ENCODE peak calls at places on chromosomes 7 and 10, in seven cellular contexts. J is neuronal stem cell; Y is ovary; K is PC-9; E is left ventricle myocardium inferior; M is effector memory CD4-positive, alpha-beta T cell; A is fibroblast of lung. G is an unnamed sample. For H3K9me3 and H3K36me3, the result is how much of the 10 kb centered on the place peaks cover.

GRCh38 chr10:71214641-71215160 is 2.3 kb downstream of the UNC5B start:
- DNase-seq in M (no peak), E (no peak), K (no peak), A (no peak), J (no peak), Y (no peak), G (peak)

GRCh38 chr7:84100866-84101265 is 93.7 kb downstream of the SEMA3A start:
- DNase-seq in K (no peak), E (no peak), J (no peak), M (no peak), Y (no peak), A (peak), G (no peak)

GRCh38 chr10:117972168-117972822 is 74.4 kb downstream of the RAB11FIP2 start:
- DNase-seq in M (no peak), K (no peak), A (no peak), J (no peak), E (no peak), Y (no peak), G (no peak)

GRCh38 chr7:116258734-116259133 is 48.4 kb downstream of the TES start:
- DNase-seq in E (no peak), J (peak), A (peak), M (no peak), Y (peak), K (peak), G (no peak)

GRCh38 chr7:87152112-87152896 is at the start of gene DMTF1:
- DNase-seq in J (peak), M (peak), A (peak), E (peak), Y (peak), K (peak), G (peak)

GRCh38 chr10:2197663-2198062 is 460.3 kb upstream of the ADARB2 start:
- DNase-seq in Y (no peak), K (no peak), E (no peak), M (no peak), J (no peak), A (no peak), G (no peak)

GRCh38 chr7:24290004-24290641 is 6.1 kb downstream of the NPY start:
- DNase-seq in A (peak), M (no peak), E (no peak), K (peak), Y (no peak), J (no peak), G (no peak)

GRCh38 chr7:80790877-80791276 is 128.0 kb downstream of the SEMA3C start:
- DNase-seq in E (peak), Y (peak), J (no peak), A (no peak), K (no peak), M (no peak), G (no peak)

GRCh38 chr7:132771301-132771730 is 195.0 kb upstream of the PLXNA4 start:
- DNase-seq in M (no peak), E (no peak), A (no peak), K (no peak), J (no peak), Y (no peak), G (no peak)

GRCh38 chr7:70466725-70467364 is 665.1 kb upstream of the GALNT17 start:
- DNase-seq in J (no peak), E (no peak), K (no peak), M (no peak), A (no peak), Y (no peak), G (no peak)

GRCh38 chr10:132229834-132230556 is 43.2 kb downstream of the DPYSL4 start:
- DNase-seq in M (no peak), K (no peak), Y (peak), A (peak), E (no peak), J (no peak), G (no peak)

GRCh38 chr7:151099486-151100211 is 13.4 kb downstream of the AGAP3 start:
- DNase-seq in Y (no peak), J (no peak), A (no peak), E (no peak), M (no peak), K (no peak), G (no peak)

GRCh38 chr7:83820641-83821040 is 171.7 kb upstream of the SEMA3E start:
- DNase-seq in M (no peak), J (no peak), A (no peak), K (no peak), Y (no peak), E (no peak), G (no peak)

GRCh38 chr10:78451592-78451991 is 417.9 kb downstream of the RPS24 start:
- DNase-seq in A (no peak), K (no peak), J (no peak), E (no peak), Y (peak), M (no peak), G (no peak)

GRCh38 chr10:67602268-67602950 is 93.6 kb downstream of the CTNNA3 start:
- DNase-seq in E (no peak), K (no peak), A (peak), M (no peak), Y (no peak), J (no peak), G (no peak)

GRCh38 chr7:50667338-50667737 is 102.1 kb upstream of the DDC start:
- DNase-seq in K (no peak), E (peak), J (no peak), A (peak), M (no peak), Y (peak), G (no peak)

GRCh38 chr10:110733256-110733952 is 89.3 kb downstream of the RBM20 start:
- DNase-seq in J (no peak), A (peak), E (no peak), K (peak), Y (no peak), M (no peak), G (peak)

GRCh38 chr7:148503900-148504487 is 86.6 kb upstream of the C7orf33 start:
- DNase-seq in Y (no peak), J (no peak), M (no peak), E (no peak), K (no peak), A (peak), G (no peak)

GRCh38 chr7:120733143-120733542 is 124.8 kb downstream of the TSPAN12 start:
- DNase-seq in J (no peak), A (peak), Y (no peak), E (no peak), K (no peak), M (no peak), G (no peak)

GRCh38 chr10:42149027-42149700 is 489.2 kb downstream of the ZNF33B start:
- DNase-seq in A (no peak), K (no peak), E (no peak), M (no peak), J (no peak), Y (no peak), G (peak)

GRCh38 chr10:46992794-46993552 is 81.7 kb downstream of the PTPN20 start:
- DNase-seq in J (no peak), E (peak), K (no peak), Y (no peak), A (peak), M (no peak), G (peak)

GRCh38 chr7:12923971-12924370 is 236.5 kb downstream of the ARL4A start:
- DNase-seq in M (no peak), J (no peak), Y (no peak), K (peak), E (no peak), A (peak), G (no peak)

GRCh38 chr10:132201111-132201989 is 14.6 kb downstream of the DPYSL4 start:
- DNase-seq in Y (no peak), M (no peak), E (no peak), K (no peak), A (no peak), J (no peak), G (no peak)

GRCh38 chr10:126437661-126438406 is 49.6 kb upstream of the ADAM12 start:
- DNase-seq in J (no peak), M (no peak), K (no peak), A (no peak), E (no peak), Y (no peak), G (no peak)

GRCh38 chr10:22086730-22087364 is 83.3 kb upstream of the DNAJC1 start:
- DNase-seq in K (peak), Y (peak), A (peak), M (no peak), E (peak), J (no peak), G (peak)

GRCh38 chr10:70552585-70552984 is 50.0 kb downstream of the PRF1 start:
- DNase-seq in J (no peak), M (no peak), K (no peak), Y (no peak), E (no peak), A (peak), G (no peak)

GRCh38 chr7:140640727-140641531 is at the start of gene DENND2A:
- DNase-seq in J (peak), A (peak), K (no peak), M (no peak), E (peak), Y (peak), G (peak)

GRCh38 chr10:37700886-37701780 is 156.3 kb downstream of the ZNF248 start:
- DNase-seq in Y (no peak), J (no peak), M (no peak), A (no peak), K (no peak), E (no peak), G (no peak)

GRCh38 chr7:70787772-70788171 is 344.2 kb upstream of the GALNT17 start:
- DNase-seq in A (no peak), Y (no peak), J (no peak), M (no peak), E (no peak), K (no peak), G (no peak)

GRCh38 chr10:90592903-90593302 is 264.9 kb downstream of the HTR7 start:
- DNase-seq in J (peak), M (no peak), Y (no peak), E (peak), A (peak), K (peak), G (peak)

GRCh38 chr10:85557077-85557476 is 809.5 kb downstream of the GRID1 start:
- DNase-seq in J (no peak), Y (no peak), A (peak), E (no peak), K (no peak), M (no peak), G (no peak)

GRCh38 chr10:89207801-89208551 is 859 bp upstream of the CH25H start:
- DNase-seq in J (peak), E (peak), A (no peak), Y (peak), M (no peak), K (peak), G (peak)

GRCh38 chr7:55325371-55325792 is 39.8 kb upstream of the LANCL2 start:
- DNase-seq in K (no peak), J (no peak), A (peak), E (peak), Y (peak), M (no peak), G (no peak)

GRCh38 chr7:129417073-129417472 is 17.2 kb upstream of the STRIP2 start:
- DNase-seq in J (no peak), E (no peak), Y (no peak), M (no peak), K (no peak), A (no peak), G (no peak)

GRCh38 chr10:124465003-124465776 is 3.6 kb downstream of the LHPP start:
- DNase-seq in J (no peak), Y (no peak), A (no peak), M (no peak), K (no peak), E (no peak), G (no peak)

GRCh38 chr10:105605873-105606272 is 964.8 kb downstream of the SORCS3 start:
- DNase-seq in A (no peak), K (no peak), Y (no peak), E (no peak), M (no peak), J (no peak), G (no peak)

GRCh38 chr7:56639173-56639746 is 493.0 kb downstream of the ZNF479 start:
- DNase-seq in Y (no peak), E (no peak), J (no peak), K (no peak), A (no peak), M (no peak), G (no peak)
- H3K9me3 ChIP-seq in Y (under half), E (half or more), J (under half), K (half or more), A (under half), M (under half), G (under half)

DNA sequence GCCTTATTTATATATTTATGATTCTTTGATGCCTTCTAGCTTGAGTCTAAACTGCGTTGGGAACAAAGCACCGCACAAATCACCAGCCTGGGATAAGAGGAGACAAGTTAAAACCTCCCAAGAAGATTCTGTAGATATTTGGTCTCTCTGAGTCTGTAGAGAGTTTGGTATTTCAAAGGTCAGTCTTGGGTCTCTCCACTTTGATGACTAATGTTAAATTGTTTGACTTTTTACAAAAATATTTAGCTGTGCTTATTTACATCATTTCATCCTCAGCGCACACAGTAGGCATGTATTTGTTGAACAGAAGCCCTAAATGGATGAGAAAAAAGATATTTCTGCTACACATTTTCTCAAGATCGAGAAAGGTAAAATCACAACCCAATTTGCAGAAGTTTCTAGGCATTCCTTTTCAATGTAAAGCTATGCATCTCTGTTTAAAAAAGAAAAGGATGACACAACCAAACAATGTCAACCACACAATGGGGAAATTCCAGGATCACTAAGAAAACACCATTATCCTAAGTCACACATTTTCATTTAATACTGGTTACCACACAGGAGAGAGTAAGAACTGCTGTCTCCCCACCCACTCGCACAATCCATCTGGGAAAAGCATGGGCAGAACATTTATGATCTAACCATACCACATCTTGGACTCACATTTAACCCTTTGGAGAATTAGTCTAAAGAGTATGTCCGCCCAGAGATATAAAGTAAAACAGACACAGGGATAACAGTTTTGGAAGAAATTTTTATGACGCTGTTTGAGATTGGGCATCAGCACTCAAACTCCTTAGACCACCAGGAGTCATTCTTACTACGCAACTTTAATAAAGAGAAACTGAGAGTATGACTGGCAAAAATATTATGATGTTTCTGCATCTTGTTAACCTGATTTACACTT is 4.4 kb downstream of the CDK6 start:
- DNase-seq in A (peak), K (no peak), J (no peak), Y (no peak), M (no peak), E (no peak), G (no peak)
- H3K36me3 ChIP-seq in A (under half), K (under half), J (under half), Y (under half), M (under half), E (under half), G (under half)

DNA sequence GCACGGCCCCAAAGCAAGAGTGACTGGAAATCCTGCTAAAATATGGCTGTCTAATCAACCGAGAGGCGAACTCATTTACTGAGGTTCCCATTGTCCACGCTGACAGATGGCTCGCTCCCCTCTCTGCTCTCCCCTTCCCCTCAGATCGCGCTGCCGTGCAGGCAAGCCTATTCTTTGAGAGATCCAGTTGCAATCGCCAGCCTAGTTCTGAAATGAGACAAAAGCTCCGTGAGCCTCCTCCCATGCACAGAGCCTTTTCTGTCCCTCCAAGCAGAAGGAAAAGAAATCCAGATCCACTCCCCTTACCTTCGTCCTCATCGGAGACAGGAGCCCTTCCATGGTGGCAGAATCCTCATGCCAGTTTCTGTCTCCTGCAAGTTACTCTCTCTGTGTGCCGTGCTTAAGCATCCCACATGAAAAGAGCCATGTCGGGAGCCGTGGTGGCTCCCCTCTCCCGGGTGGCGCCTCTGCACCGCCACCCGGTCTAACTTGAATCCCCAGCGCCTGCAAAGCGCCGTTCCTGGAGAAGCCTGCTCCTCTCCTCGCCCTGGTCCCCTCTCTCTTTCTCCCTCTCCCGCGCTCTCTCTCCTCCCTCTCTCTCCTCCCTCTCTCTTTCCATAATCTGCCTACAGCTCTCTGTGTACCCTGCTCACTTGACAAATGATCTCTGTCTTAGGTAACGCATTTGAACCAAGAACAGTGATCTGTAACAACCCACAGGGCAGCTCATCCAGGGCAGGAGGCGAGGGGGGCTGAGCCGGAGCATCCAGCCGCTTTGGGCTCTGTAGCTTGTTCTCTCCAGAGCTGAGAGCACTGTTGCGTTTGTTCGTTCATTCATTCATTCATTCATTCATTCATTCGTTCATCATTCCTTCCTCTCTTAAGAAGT is 156.8 kb downstream of the FRMD4A start:
- DNase-seq in J (peak), M (no peak), Y (no peak), E (no peak), A (peak), K (no peak), G (no peak)
- H3K4me3 ChIP-seq in J (peak), M (peak), Y (peak), E (peak), A (peak), K (peak), G (peak)

GRCh38 chr7:111510062-111510461 is 52.2 kb downstream of the IMMP2L start:
- DNase-seq in E (no peak), M (no peak), Y (no peak), A (no peak), J (no peak), K (no peak), G (no peak)

GRCh38 chr7:111511845-111512244 is 50.4 kb downstream of the IMMP2L start:
- DNase-seq in J (no peak), A (peak), E (no peak), M (no peak), Y (no peak), K (no peak), G (no peak)

GRCh38 chr7:111508387-111508786 is 53.9 kb downstream of the IMMP2L start:
- DNase-seq in A (no peak), K (no peak), E (no peak), J (no peak), M (no peak), Y (no peak), G (no peak)

GRCh38 chr7:111509298-111509697 is 53.0 kb downstream of the IMMP2L start:
- DNase-seq in E (no peak), K (no peak), A (no peak), M (no peak), J (no peak), Y (no peak), G (no peak)

GRCh38 chr7:111510584-111511378 is 51.5 kb downstream of the IMMP2L start:
- DNase-seq in A (no peak), E (no peak), M (no peak), K (no peak), Y (no peak), J (no peak), G (no peak)
- H3K9me3 ChIP-seq in A (under half), E (under half), M (under half), K (under half), Y (under half), J (under half), G (under half)

DNA sequence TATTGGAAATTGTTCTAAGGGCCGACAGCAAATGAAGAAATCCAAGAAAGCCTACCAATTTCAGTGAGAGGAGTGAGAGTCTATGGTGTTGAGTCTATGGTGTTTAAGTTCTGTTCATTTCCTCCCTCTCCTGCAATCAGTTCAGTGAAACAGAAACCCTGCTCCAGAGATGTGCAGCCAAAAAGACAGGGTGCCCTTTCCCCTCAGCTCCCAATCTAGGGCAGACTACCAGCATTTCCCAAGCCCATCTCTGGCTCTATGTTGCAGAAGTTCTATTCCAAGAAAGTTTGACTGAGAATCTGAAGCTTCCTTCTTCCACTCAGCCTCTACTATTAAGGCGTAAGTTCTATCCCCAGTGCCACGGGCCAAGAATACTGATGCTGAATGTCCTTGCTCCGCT is 18.5 kb upstream of the ALOX5 start:
- DNase-seq in Y (no peak), A (no peak), K (no peak), J (no peak), E (no peak), M (no peak), G (no peak)
- H3K36me3 ChIP-seq in Y (under half), A (under half), K (under half), J (under half), E (under half), M (under half), G (under half)

GRCh38 chr7:67625257-67625713 is 628.7 kb downstream of the TYW1 start:
- DNase-seq in Y (peak), E (peak), A (peak), K (peak), M (no peak), J (peak), G (peak)
- H3K4me3 ChIP-seq in Y (no peak), E (peak), A (no peak), K (no peak), M (no peak), J (peak), G (no peak)

GRCh38 chr7:157660971-157661610 is 324.3 kb downstream of the DNAJB6 start:
- DNase-seq in K (no peak), A (no peak), M (no peak), E (no peak), Y (no peak), J (no peak), G (no peak)
- H3K9me3 ChIP-seq in K (under half), A (under half), M (under half), E (under half), Y (under half), J (under half), G (under half)

GRCh38 chr7:1498370-1499305 is 5.6 kb downstream of the INTS1 start:
- DNase-seq in K (no peak), M (no peak), E (no peak), J (no peak), Y (no peak), A (no peak), G (no peak)
- H3K36me3 ChIP-seq in K (under half), M (half or more), E (half or more), J (half or more), Y (under half), A (under half), G (under half)

GRCh38 chr10:48603421-48604038 is 1.3 kb downstream of the ARHGAP22 start:
- DNase-seq in K (no peak), M (no peak), E (no peak), J (no peak), Y (no peak), A (no peak), G (peak)
- H3K4me3 ChIP-seq in K (peak), M (no peak), E (peak), J (peak), Y (no peak), A (peak), G (no peak)